ENCODE peak calls at places on chromosomes 3 and 15, in ten cellular contexts. K, J, B, E, T, Q, L, G, M and S are unnamed samples.

GRCh38 chr3:126553284-126553811 is 5.4 kb downstream of the C3orf22 start:
- DNase-seq in K (peak; percentile 52), J (no peak), B (no peak), E (no peak), T (no peak), Q (no peak), L (no peak), G (peak; percentile 45), M (no peak), S (no peak)

GRCh38 chr3:120597445-120598049 is 1.4 kb downstream of the NDUFB4 start:
- DNase-seq in K (no peak), J (no peak), B (no peak), E (no peak), T (no peak), Q (no peak), L (no peak), G (no peak), M (no peak), S (no peak)

GRCh38 chr3:168095611-168096209 is at the start of gene GOLIM4:
- DNase-seq in K (peak; percentile 98), J (peak; percentile 96), B (peak; percentile 94), E (peak; percentile 98), T (peak; percentile 96), Q (peak; percentile 46), L (peak; percentile 98), G (peak; percentile 55), M (peak; percentile 96), S (no peak)

GRCh38 chr15:65304393-65305143 is at the start of gene RNU5B-1:
- DNase-seq in K (peak; percentile 88), J (peak; percentile 47), B (peak; percentile 93), E (peak; percentile 94), T (peak; percentile 96), Q (peak; percentile 88), L (peak; percentile 62), G (peak; percentile 69), M (peak; percentile 87), S (peak; percentile 98)

GRCh38 chr3:116339441-116340028 is 105.8 kb downstream of the LSAMP start:
- DNase-seq in K (no peak), J (no peak), B (no peak), E (no peak), T (no peak), Q (no peak), L (peak; percentile 61), G (no peak), M (peak; percentile 26), S (no peak)

GRCh38 chr15:82808634-82809041 is 790 bp upstream of the WHAMM start:
- DNase-seq in K (no peak), J (no peak), B (peak; percentile 11), E (no peak), T (peak; percentile 72), Q (no peak), L (no peak), G (no peak), M (no peak), S (no peak)

GRCh38 chr15:62873203-62873602 is 169.3 kb upstream of the TPM1 start:
- DNase-seq in K (no peak), J (no peak), B (no peak), E (no peak), T (no peak), Q (no peak), L (no peak), G (no peak), M (no peak), S (no peak)

GRCh38 chr3:197298858-197299854 is 744 bp upstream of the DLG1 start:
- DNase-seq in K (peak; percentile 76), J (peak; percentile 39), B (peak; percentile 49), E (peak; percentile 32), T (peak; percentile 79), Q (peak; percentile 51), L (peak; percentile 35), G (no peak), M (no peak), S (no peak)

DNA sequence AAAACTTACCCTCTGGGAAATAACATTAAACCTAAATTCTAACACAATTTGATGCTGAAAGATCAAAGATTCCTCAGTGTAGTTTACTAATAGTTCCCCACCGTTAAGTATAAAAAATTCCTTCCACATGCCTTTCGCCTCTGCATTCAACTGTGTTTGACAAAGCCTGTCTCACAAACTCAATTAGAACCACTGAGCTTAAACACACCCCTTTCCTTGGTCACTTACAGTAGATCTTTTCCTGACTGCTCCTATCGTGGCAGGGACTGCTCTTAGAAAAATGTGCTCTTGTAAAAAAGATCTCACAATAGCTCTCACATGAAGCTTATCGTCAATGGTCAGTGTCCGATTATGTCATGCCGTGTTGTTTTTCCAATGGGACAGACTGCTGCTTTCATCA is 8.9 kb upstream of the KBTBD8 start:
- DNase-seq in K (no peak), J (no peak), B (no peak), E (no peak), T (no peak), Q (no peak), L (no peak), G (no peak), M (no peak), S (no peak)
- H3K4me3 ChIP-seq in K (no peak overlapping the region), J (no peak overlapping the region), B (no peak overlapping the region), E (no peak overlapping the region), T (no peak overlapping the region), Q (no peak overlapping the region), L (no peak overlapping the region), G (no peak overlapping the region), M (no peak overlapping the region), S (no peak overlapping the region)

DNA sequence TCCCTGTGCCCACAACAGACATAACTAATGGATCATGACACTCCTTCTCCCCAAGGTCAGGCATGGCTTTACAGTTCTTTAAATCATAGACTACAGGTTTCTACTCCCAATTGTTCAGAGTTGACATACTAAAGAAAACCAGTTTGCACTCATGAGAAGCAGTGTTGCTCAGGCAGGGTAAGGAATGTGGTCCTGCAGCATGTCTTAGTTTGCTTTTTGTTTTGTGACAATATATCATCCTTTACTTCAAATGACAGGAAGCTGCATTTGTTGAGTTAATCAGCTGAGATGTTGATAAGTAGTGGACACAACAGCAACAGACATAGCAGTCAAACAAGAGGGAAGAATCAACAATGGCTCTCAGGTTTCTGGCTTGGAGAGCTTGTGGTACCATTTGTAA is 267.5 kb downstream of the SLCO3A1 start:
- DNase-seq in K (no peak), J (no peak), B (no peak), E (no peak), T (no peak), Q (no peak), L (no peak), G (no peak), M (no peak), S (no peak)
- H3K4me3 ChIP-seq in K (no peak overlapping the region), J (no peak overlapping the region), B (no peak overlapping the region), E (no peak overlapping the region), T (no peak overlapping the region), Q (no peak overlapping the region), L (no peak overlapping the region), G (no peak overlapping the region), M (no peak overlapping the region), S (no peak overlapping the region)

GRCh38 chr15:95174281-95174680 is 942.9 kb downstream of the MCTP2 start:
- DNase-seq in K (no peak), J (peak; percentile 27), B (no peak), E (no peak), T (no peak), Q (no peak), L (no peak), G (no peak), M (no peak), S (no peak)

GRCh38 chr15:95171551-95171950 is 940.2 kb downstream of the MCTP2 start:
- DNase-seq in K (no peak), J (no peak), B (no peak), E (no peak), T (no peak), Q (no peak), L (no peak), G (no peak), M (no peak), S (no peak)

GRCh38 chr15:95174880-95175279 is 943.5 kb downstream of the MCTP2 start:
- DNase-seq in K (no peak), J (no peak), B (no peak), E (no peak), T (no peak), Q (no peak), L (no peak), G (no peak), M (no peak), S (no peak)

GRCh38 chr15:95169701-95170459 is 938.5 kb downstream of the MCTP2 start:
- DNase-seq in K (peak; percentile 65), J (peak; percentile 40), B (no peak), E (no peak), T (no peak), Q (no peak), L (no peak), G (no peak), M (no peak), S (no peak)

GRCh38 chr15:95170587-95171380 is 939.4 kb downstream of the MCTP2 start:
- DNase-seq in K (no peak), J (no peak), B (no peak), E (peak; percentile 7), T (no peak), Q (no peak), L (no peak), G (no peak), M (no peak), S (no peak)
- H3K4me3 ChIP-seq in K (no peak overlapping the region), J (no peak overlapping the region), B (no peak overlapping the region), E (no peak overlapping the region), T (no peak overlapping the region), Q (no peak overlapping the region), L (no peak overlapping the region), G (no peak overlapping the region), M (no peak overlapping the region), S (no peak overlapping the region)

DNA sequence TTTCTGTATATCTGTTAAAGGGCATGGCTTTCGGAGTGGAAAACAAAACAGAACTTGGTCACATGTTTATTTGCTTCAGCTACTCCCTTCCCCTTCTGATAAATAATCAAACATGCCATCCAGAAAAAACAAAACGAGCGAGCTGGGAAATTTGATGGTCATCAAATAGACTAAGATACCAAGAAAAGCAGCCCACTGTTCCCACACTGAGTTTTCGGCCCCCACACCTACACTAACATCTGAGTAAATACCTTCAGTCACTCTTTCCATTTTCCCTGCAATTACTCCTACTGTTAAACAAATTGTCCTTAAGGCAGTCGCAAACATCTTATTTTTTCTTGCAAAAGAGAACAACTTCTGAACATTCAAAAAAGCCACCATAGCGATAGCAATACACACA is 454.6 kb downstream of the FOXP1 start:
- DNase-seq in K (no peak), J (no peak), B (no peak), E (no peak), T (no peak), Q (no peak), L (no peak), G (no peak), M (peak; percentile 60), S (no peak)
- H3K4me3 ChIP-seq in K (peak overlapping the region; percentile 99), J (peak overlapping the region; percentile 63), B (no peak overlapping the region), E (peak overlapping the region; percentile 88), T (peak overlapping the region; percentile 85), Q (peak overlapping the region; percentile 61), L (peak overlapping the region; percentile 74), G (peak overlapping the region; percentile 56), M (peak overlapping the region; percentile 61), S (no peak overlapping the region)

GRCh38 chr3:66889758-66890576 is 108.1 kb upstream of the KBTBD8 start:
- DNase-seq in K (no peak), J (no peak), B (no peak), E (no peak), T (no peak), Q (no peak), L (no peak), G (no peak), M (no peak), S (no peak)
- H3K4me3 ChIP-seq in K (no peak overlapping the region), J (no peak overlapping the region), B (no peak overlapping the region), E (no peak overlapping the region), T (no peak overlapping the region), Q (no peak overlapping the region), L (no peak overlapping the region), G (no peak overlapping the region), M (no peak overlapping the region), S (no peak overlapping the region)

GRCh38 chr3:71461749-71462483 is 121.6 kb downstream of the FOXP1 start:
- DNase-seq in K (no peak), J (no peak), B (no peak), E (no peak), T (no peak), Q (no peak), L (no peak), G (no peak), M (no peak), S (no peak)
- H3K4me3 ChIP-seq in K (no peak overlapping the region), J (no peak overlapping the region), B (no peak overlapping the region), E (no peak overlapping the region), T (no peak overlapping the region), Q (no peak overlapping the region), L (no peak overlapping the region), G (no peak overlapping the region), M (no peak overlapping the region), S (no peak overlapping the region)